ENCODE peak calls at places on chromosome 21, in eight cellular contexts. L, K, Z, B, F, R, P and H are unnamed samples.

GRCh38 chr21:46294647-46295176 is 8.6 kb downstream of the YBEY start:
- DNase-seq in L (no peak), K (peak), Z (peak), B (peak), F (no peak), R (no peak), P (no peak), H (no peak)

GRCh38 chr21:16389622-16390021 is 659.8 kb downstream of the USP25 start:
- DNase-seq in L (no peak), K (no peak), Z (no peak), B (no peak), F (no peak), R (no peak), P (no peak), H (no peak)

GRCh38 chr21:31750843-31751242 is 18.9 kb upstream of the SCAF4 start:
- DNase-seq in L (no peak), K (peak), Z (no peak), B (no peak), F (no peak), R (no peak), P (no peak), H (no peak)

GRCh38 chr21:46317710-46318463 is 5.8 kb downstream of the C21orf58 start:
- DNase-seq in L (peak), K (no peak), Z (no peak), B (no peak), F (no peak), R (no peak), P (no peak), H (no peak)

GRCh38 chr21:14591277-14591876 is 45.3 kb upstream of the SAMSN1 start:
- DNase-seq in L (no peak), K (no peak), Z (peak), B (no peak), F (no peak), R (no peak), P (no peak), H (no peak)

GRCh38 chr21:38853421-38853919 is 47.7 kb downstream of the ETS2 start:
- DNase-seq in L (no peak), K (peak), Z (peak), B (no peak), F (no peak), R (no peak), P (no peak), H (no peak)

GRCh38 chr21:36186506-36187399 is 30.1 kb downstream of the DOP1B start:
- DNase-seq in L (no peak), K (no peak), Z (no peak), B (no peak), F (no peak), R (no peak), P (no peak), H (no peak)

GRCh38 chr21:39720126-39720778 is 24.7 kb upstream of the IGSF5 start:
- DNase-seq in L (peak), K (no peak), Z (no peak), B (no peak), F (no peak), R (no peak), P (no peak), H (no peak)

GRCh38 chr21:28793043-28793442 is 199.6 kb downstream of the LTN1 start:
- DNase-seq in L (peak), K (peak), Z (no peak), B (no peak), F (no peak), R (no peak), P (no peak), H (no peak)

GRCh38 chr21:27722095-27722494 is 755.2 kb upstream of the ADAMTS5 start:
- DNase-seq in L (peak), K (no peak), Z (no peak), B (no peak), F (no peak), R (no peak), P (no peak), H (no peak)

DNA sequence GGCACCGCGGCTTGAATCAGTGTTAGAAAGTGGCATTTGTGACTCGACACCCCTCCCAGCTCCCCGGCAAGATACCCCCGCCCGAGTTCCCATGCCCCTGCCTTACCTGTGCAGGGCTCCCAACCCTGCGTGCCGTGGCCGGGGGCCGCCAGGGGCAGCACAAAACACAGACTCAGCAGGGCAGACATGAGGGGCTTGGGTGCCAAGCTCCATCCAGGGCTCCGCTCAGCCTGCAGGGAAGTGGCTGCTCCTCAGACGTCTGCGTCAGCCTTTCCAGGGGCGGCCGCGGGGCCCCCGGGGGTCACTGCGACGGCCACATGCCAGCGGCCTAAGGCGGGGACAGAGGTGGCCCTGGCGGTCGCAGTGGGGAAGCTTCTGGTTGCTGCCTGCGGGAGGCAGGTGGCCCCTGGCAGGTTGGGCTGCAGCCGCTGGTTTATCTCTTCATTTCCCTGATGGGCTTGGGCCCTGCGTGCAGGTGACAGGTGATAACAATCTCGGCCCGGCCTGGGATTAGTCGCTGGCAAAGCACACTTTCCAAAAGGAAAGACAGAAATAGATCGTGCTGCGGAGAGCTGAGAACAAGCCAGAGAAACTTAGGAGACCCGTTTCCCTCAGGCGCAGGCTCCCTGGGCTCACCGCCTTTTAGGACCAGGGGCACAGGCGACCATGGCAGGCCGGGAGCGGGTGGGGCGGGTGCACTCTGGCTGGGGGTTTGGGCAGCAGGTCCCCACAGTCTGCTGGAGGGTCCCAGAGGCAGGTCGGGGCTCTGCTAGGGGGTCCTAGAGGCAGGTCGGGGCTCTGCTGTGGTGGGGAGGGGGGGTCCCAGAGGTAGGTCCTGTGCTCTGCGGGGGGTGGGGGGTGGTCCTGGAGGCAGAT is at the start of gene TSPEAR:
- DNase-seq in L (peak), K (no peak), Z (no peak), B (no peak), F (no peak), R (no peak), P (no peak), H (no peak)
- TF ChIP-seq CTCF in L (no peak), K (no peak), Z (no peak), B (no peak), F (no peak), R (peak), P (no peak), H (no peak)

GRCh38 chr21:33839167-33839716 is 76.4 kb downstream of the ATP5PO start:
- DNase-seq in L (peak), K (no peak), Z (no peak), B (no peak), F (no peak), R (no peak), P (no peak), H (no peak)
- TF ChIP-seq CTCF in L (no peak), K (no peak), Z (no peak), B (no peak), F (no peak), R (no peak), P (no peak), H (no peak)

DNA sequence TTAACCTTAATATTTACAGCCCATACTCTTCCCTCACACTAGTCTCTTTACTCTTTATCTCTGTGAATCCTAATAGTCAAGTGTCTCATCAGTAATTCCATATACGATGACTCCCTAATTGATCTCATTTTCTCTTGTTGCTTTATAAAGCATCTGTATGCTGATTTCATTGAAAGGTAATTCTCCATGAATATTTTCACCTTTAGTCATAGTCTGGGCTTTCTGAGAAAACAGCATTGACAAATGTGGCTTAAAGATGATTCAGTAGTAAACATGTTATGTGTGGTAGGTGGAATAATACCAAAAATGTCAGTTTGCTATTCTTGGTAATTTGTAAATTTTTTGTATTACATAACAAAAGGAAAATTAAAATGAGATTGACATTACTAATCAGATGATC is 1176.5 kb downstream of the NCAM2 start:
- DNase-seq in L (no peak), K (no peak), Z (no peak), B (no peak), F (no peak), R (no peak), P (no peak), H (no peak)
- TF ChIP-seq CTCF in L (no peak), K (no peak), Z (no peak), B (no peak), F (no peak), R (no peak), P (no peak), H (no peak)

DNA sequence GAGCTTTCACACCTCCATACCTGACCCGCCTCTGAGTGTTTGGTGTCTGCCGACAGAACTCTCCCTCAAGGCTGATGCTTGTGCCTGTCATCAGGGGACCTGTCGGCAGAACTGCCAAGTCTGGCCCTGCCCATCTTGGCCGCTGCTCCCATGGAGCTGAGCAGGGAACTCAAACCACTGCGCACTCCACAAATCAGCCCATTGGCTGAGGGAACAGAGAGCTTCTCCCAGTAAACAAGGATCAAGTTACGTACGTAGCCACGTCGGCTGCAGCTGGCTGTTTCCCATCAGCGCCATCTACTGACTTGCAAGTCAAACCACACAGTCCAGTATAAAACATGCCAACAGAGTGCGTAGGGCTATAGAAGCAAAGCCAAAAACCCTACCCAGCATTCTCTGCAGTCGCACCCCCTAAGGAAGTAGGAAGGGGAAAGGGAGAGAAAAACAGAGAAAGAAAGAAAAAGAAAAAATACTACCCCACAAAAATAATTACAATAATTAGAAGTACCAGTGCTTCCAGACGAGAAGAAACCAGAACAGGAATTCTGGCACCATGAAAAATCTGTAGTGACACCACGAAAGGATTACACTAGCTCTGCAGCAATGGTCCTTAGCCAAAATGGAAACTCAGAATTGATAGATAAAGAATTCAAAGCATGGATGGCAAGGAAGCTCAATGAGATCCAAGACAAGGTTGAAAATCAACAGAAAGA is 13.1 kb downstream of the KRTAP13-1 start:
- DNase-seq in L (peak), K (peak), Z (peak), B (peak), F (no peak), R (peak), P (no peak), H (peak)
- TF ChIP-seq CTCF in L (peak), K (no peak), Z (peak), B (peak), F (no peak), R (peak), P (no peak), H (no peak)

GRCh38 chr21:42164064-42164789 is 54.7 kb upstream of the ABCG1 start:
- DNase-seq in L (peak), K (no peak), Z (peak), B (peak), F (no peak), R (peak), P (peak), H (peak)
- TF ChIP-seq CTCF in L (peak), K (no peak), Z (peak), B (peak), F (peak), R (peak), P (peak), H (peak)

DNA sequence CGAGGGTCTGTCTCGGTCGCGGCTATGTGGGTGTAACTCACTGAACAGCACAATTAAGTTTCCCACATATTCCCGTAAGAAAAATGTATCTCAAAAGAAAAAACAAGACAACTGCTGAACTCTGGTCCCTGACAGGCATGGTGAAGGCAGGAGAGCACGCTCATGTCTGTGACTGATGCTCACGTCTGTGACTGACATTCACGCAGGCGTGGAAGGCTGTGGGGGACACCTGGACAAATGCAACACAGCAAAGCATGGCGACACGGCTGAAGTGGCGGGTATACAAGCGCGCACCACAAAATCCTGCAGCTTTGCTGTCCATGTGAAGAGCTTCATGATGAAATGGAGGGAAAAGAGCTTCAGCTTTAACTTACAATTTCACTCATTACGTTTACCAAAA is 6.0 kb downstream of the PTTG1IP start:
- DNase-seq in L (no peak), K (no peak), Z (no peak), B (no peak), F (no peak), R (no peak), P (no peak), H (peak)
- TF ChIP-seq CTCF in L (no peak), K (no peak), Z (no peak), B (no peak), F (no peak), R (no peak), P (no peak), H (no peak)